ENCODE peak calls at places on chromosomes 7 and 10, in eight cellular contexts. Z is fibroblast of pulmonary artery; Y is WTC11; D is kidney; K is fibroblast of the aortic adventitia; U is astrocyte of the spinal cord; Q is stomach; T is CD8-positive, alpha-beta T cell. C is an unnamed sample.

GRCh38 chr10:26451903-26452302 is 13.8 kb downstream of the APBB1IP start:
- DNase-seq in Y (no peak), Z (no peak), T (no peak), U (no peak), D (no peak), K (no peak), Q (no peak), C (no peak)

GRCh38 chr10:31362023-31362641 is 43.1 kb downstream of the ZEB1 start:
- DNase-seq in K (no peak), T (no peak), Y (no peak), Z (no peak), D (peak), U (no peak), Q (no peak), C (no peak)

GRCh38 chr7:133873631-133874030 is 253.5 kb upstream of the LRGUK start:
- DNase-seq in K (peak), U (no peak), Q (no peak), D (no peak), Y (no peak), T (no peak), Z (no peak), C (no peak)

GRCh38 chr10:86287966-86288579 is 78.5 kb downstream of the GRID1 start:
- DNase-seq in Q (peak), Z (no peak), T (no peak), D (no peak), Y (no peak), K (no peak), U (no peak), C (no peak)

GRCh38 chr10:46222364-46222935 is 64.3 kb upstream of the ANTXRL start:
- DNase-seq in K (peak), Z (peak), Q (no peak), Y (no peak), T (no peak), U (no peak), D (no peak), C (peak)

GRCh38 chr10:122258136-122259074 is 12.7 kb upstream of the BTBD16 start:
- DNase-seq in T (no peak), Z (no peak), K (peak), Q (no peak), D (no peak), Y (no peak), U (peak), C (peak)

GRCh38 chr10:72298774-72299519 is 25.2 kb downstream of the DDIT4 start:
- DNase-seq in T (no peak), Q (no peak), U (no peak), Y (no peak), K (no peak), D (peak), Z (no peak), C (no peak)

GRCh38 chr7:116545411-116545993 is 20.7 kb downstream of the CAV1 start:
- DNase-seq in T (no peak), D (no peak), Z (no peak), Q (no peak), K (no peak), U (no peak), Y (no peak), C (no peak)

GRCh38 chr10:103542764-103543616 is 49.5 kb downstream of the NEURL1 start:
- DNase-seq in T (peak), U (peak), Q (peak), K (peak), Z (peak), Y (peak), D (peak), C (peak)

GRCh38 chr10:126203746-126204145 is 184.5 kb downstream of the ADAM12 start:
- DNase-seq in U (no peak), K (peak), Y (no peak), D (no peak), T (no peak), Z (no peak), Q (no peak), C (peak)

GRCh38 chr10:12324530-12324929 is 24.8 kb upstream of the CAMK1D start:
- DNase-seq in U (no peak), Z (no peak), D (no peak), Y (no peak), Q (no peak), T (no peak), K (no peak), C (no peak)

GRCh38 chr10:101774589-101775272 is 1.2 kb downstream of the FGF8 start:
- DNase-seq in Y (peak), Z (no peak), Q (peak), K (no peak), D (peak), T (no peak), U (no peak), C (no peak)

GRCh38 chr10:9075420-9075819 is 1020.9 kb downstream of the GATA3 start:
- DNase-seq in D (no peak), U (no peak), K (no peak), Z (peak), T (no peak), Y (no peak), Q (no peak), C (no peak)

GRCh38 chr7:16638282-16639265 is 7.0 kb downstream of the ANKMY2 start:
- DNase-seq in Q (no peak), Z (no peak), T (no peak), U (no peak), Y (no peak), K (no peak), D (no peak), C (peak)

GRCh38 chr7:82675396-82675795 is 231.8 kb upstream of the CACNA2D1 start:
- DNase-seq in Y (no peak), Z (peak), T (no peak), K (peak), D (no peak), U (no peak), Q (no peak), C (no peak)

GRCh38 chr10:92702301-92702916 is 12.7 kb downstream of the HHEX start:
- DNase-seq in T (no peak), D (no peak), U (no peak), Q (no peak), Z (no peak), K (no peak), Y (no peak), C (no peak)

GRCh38 chr7:159067870-159068787 is 76.5 kb downstream of the VIPR2 start:
- DNase-seq in T (no peak), K (no peak), Y (no peak), D (peak), U (no peak), Z (peak), Q (no peak), C (no peak)

GRCh38 chr10:89466599-89467035 is 52.2 kb downstream of the IFIT5 start:
- DNase-seq in U (peak), K (peak), Z (peak), T (no peak), D (no peak), Y (no peak), Q (no peak), C (peak)
- TF ChIP-seq CTCF in U (peak), K (peak), Z (peak), T (no peak), D (peak), Y (no peak), Q (no peak), C (peak)

DNA sequence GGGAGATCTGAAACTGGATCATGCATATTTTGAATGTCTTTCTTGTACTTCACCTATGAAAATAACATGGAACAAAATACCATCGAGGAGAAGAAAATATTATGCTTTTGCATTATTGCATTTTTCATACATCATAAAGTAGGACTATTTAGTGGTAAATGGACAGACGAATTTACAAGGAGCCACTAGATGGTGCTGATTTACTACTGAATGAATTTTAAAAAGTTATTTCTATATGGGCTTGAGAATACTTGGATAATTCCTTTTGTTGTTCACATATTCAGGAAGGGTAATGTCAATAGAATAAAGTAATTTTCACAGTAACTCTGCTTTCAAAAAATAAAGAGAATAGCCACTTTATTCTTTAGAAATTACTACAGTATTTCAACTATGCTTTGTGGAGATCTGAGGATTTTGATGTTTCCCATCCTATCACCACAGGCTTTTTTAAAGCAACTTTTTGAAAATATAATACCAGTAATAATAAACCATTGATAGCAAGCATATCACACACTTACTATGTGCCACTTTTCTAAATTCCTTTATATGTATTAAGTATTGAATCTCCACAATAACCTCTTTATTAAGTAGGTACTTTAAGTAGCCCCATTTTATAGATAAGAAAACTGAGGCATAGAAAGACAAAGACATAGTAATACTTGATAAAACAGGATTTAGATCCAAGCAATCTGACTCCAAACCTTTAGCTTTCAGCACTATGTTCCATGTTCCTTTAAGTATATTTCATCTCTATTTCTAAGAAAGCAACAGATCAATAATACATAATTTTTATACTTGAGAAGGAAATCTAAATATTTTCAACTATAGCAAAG is 38.6 kb downstream of the NEBL start:
- DNase-seq in T (no peak), Q (no peak), Z (peak), K (peak), D (no peak), U (peak), Y (no peak), C (peak)
- TF ChIP-seq CTCF in T (no peak), Q (peak), Z (peak), K (peak), D (no peak), U (peak), Y (peak), C (peak)

GRCh38 chr7:115096262-115096661 is 174.4 kb downstream of the MDFIC start:
- DNase-seq in Z (peak), D (no peak), U (no peak), Y (no peak), K (peak), T (no peak), Q (no peak), C (no peak)
- TF ChIP-seq CTCF in Z (peak), D (no peak), U (no peak), Y (no peak), K (no peak), T (no peak), Q (no peak), C (no peak)

GRCh38 chr7:55983537-55983936 is 19.2 kb downstream of the NIPSNAP2 start:
- DNase-seq in Z (no peak), Q (no peak), D (no peak), K (no peak), U (no peak), T (no peak), Y (no peak), C (peak)
- TF ChIP-seq CTCF in Z (no peak), Q (no peak), D (no peak), K (no peak), U (no peak), T (no peak), Y (no peak), C (no peak)

DNA sequence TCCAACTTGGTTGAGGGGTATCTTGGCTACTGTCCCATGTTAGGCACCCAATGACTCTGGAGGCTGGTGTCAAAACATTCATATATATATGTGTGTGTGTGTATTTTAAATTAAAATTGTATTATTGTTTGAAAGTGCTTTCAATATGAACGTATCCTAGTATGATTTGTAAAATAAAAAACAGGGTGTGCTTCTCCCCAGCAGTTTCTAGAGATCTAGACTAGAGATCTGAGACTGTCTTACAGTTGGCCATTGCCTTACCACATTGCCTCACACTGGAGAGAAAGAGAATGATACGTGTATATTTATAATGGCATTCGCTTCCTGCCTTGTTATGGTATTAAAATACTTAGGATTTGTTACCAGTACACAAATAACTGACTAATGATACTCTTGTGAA is 1.2 kb downstream of the BAG3 start:
- DNase-seq in Z (peak), D (no peak), T (no peak), U (peak), K (peak), Y (no peak), Q (no peak), C (peak)
- TF ChIP-seq CTCF in Z (peak), D (peak), T (peak), U (peak), K (peak), Y (no peak), Q (no peak), C (peak)

GRCh38 chr7:35726654-35727053 is 31.7 kb upstream of the HERPUD2 start:
- DNase-seq in T (no peak), D (no peak), Y (no peak), K (no peak), U (no peak), Q (no peak), Z (no peak), C (no peak)

GRCh38 chr7:35727571-35727970 is 32.6 kb upstream of the HERPUD2 start:
- DNase-seq in Y (no peak), U (no peak), Q (no peak), Z (no peak), D (peak), T (no peak), K (peak), C (no peak)

GRCh38 chr7:35723011-35723410 is 28.1 kb upstream of the HERPUD2 start:
- DNase-seq in Q (no peak), Z (no peak), Y (no peak), D (no peak), T (no peak), K (no peak), U (no peak), C (no peak)

GRCh38 chr7:35722054-35722849 is 27.3 kb upstream of the HERPUD2 start:
- DNase-seq in K (no peak), D (no peak), U (no peak), T (no peak), Y (no peak), Q (no peak), Z (no peak), C (no peak)

GRCh38 chr7:35725280-35725680 is 30.3 kb upstream of the HERPUD2 start:
- DNase-seq in K (no peak), Q (peak), U (no peak), Y (no peak), T (peak), D (peak), Z (no peak), C (no peak)
- TF ChIP-seq CTCF in K (no peak), Q (no peak), U (no peak), Y (no peak), T (peak), D (no peak), Z (no peak), C (no peak)

GRCh38 chr10:95208702-95209391 is 14.8 kb downstream of the ACSM6 start:
- DNase-seq in U (peak), D (no peak), Z (peak), Y (no peak), T (no peak), Q (no peak), K (peak), C (no peak)
- TF ChIP-seq CTCF in U (no peak), D (no peak), Z (peak), Y (no peak), T (no peak), Q (no peak), K (peak), C (peak)

GRCh38 chr7:28032738-28033380 is 147.7 kb downstream of the JAZF1 start:
- DNase-seq in D (no peak), Y (peak), K (no peak), T (no peak), U (no peak), Q (no peak), Z (no peak), C (no peak)
- TF ChIP-seq CTCF in D (no peak), Y (no peak), K (no peak), T (no peak), U (no peak), Q (no peak), Z (no peak), C (no peak)

GRCh38 chr10:119416855-119417254 is 125.7 kb downstream of the RGS10 start:
- DNase-seq in Y (peak), T (peak), Q (peak), Z (peak), U (peak), K (peak), D (no peak), C (peak)

GRCh38 chr10:119419931-119420330 is 122.6 kb downstream of the RGS10 start:
- DNase-seq in T (no peak), K (no peak), Y (no peak), Q (no peak), D (no peak), U (no peak), Z (no peak), C (no peak)

GRCh38 chr10:119415536-119416527 is 126.7 kb downstream of the RGS10 start:
- DNase-seq in Q (no peak), K (no peak), T (no peak), U (no peak), Z (no peak), D (no peak), Y (no peak), C (no peak)

GRCh38 chr10:119417852-119418251 is 124.7 kb downstream of the RGS10 start:
- DNase-seq in T (no peak), U (no peak), Q (no peak), Z (no peak), Y (no peak), D (no peak), K (no peak), C (no peak)

DNA sequence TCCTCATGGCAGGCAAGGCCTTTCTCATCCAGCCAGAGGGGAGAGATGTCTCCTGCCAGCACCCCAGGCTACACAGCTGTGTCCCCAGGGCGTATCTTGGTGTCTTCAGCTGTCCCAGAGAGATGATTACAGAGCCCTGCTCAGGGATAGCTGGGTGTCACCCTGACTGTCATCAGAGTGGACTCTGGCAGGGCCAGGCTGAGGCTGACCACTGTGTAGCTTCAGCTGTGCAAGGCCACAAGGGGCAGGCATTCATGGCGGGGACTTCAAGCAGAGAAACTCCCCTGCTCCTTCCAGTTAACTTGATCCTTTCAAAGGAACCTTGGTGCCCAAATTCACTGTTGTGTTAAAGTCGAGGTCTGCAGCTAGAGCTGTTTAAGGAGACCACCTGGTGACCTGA is 124.1 kb downstream of the RGS10 start:
- DNase-seq in D (no peak), U (no peak), K (no peak), Y (no peak), T (no peak), Z (no peak), Q (no peak), C (no peak)
- TF ChIP-seq CTCF in D (no peak), U (no peak), K (no peak), Y (no peak), T (no peak), Z (no peak), Q (no peak), C (no peak)

C was measured in AG10803.